ENCODE peak calls at places on chromosomes 1 and 21, in seven cellular contexts. J, Q, B, D, P, I and T are unnamed samples.

GRCh38 chr1:210691039-210691438 is 362.3 kb downstream of the HHAT start:
- DNase-seq in J (no peak), Q (no peak), B (no peak), D (no peak), P (no peak), I (no peak), T (no peak)

GRCh38 chr1:235073968-235074334 is 54.7 kb downstream of the TOMM20 start:
- DNase-seq in J (no peak), Q (no peak), B (no peak), D (no peak), P (no peak), I (no peak), T (peak; percentile 74)

GRCh38 chr1:110007045-110007444 is 22.5 kb downstream of the AHCYL1 start:
- DNase-seq in J (no peak), Q (no peak), B (no peak), D (no peak), P (no peak), I (no peak), T (no peak)

GRCh38 chr1:16012590-16013219 is 5.1 kb downstream of the HSPB7 start:
- DNase-seq in J (peak; percentile 21), Q (peak; percentile 57), B (peak; percentile 72), D (peak; percentile 71), P (peak; percentile 77), I (peak; percentile 96), T (peak; percentile 57)

GRCh38 chr1:7379445-7379971 is 391.6 kb upstream of the VAMP3 start:
- DNase-seq in J (no peak), Q (no peak), B (peak; percentile 80), D (no peak), P (peak; percentile 32), I (peak; percentile 19), T (no peak)

GRCh38 chr1:205743977-205744376 is 6.0 kb downstream of the NUCKS1 start:
- DNase-seq in J (no peak), Q (no peak), B (peak; percentile 11), D (no peak), P (no peak), I (no peak), T (no peak)

GRCh38 chr1:172134087-172134731 is 286.3 kb upstream of the C1orf105 start:
- DNase-seq in J (no peak), Q (peak; percentile 28), B (no peak), D (no peak), P (no peak), I (no peak), T (no peak)

GRCh38 chr21:15616864-15617574 is 112.8 kb upstream of the USP25 start:
- DNase-seq in J (no peak), Q (no peak), B (no peak), D (no peak), P (no peak), I (no peak), T (no peak)

GRCh38 chr1:231274119-231274825 is 33.3 kb downstream of the GNPAT start:
- DNase-seq in J (no peak), Q (peak; percentile 40), B (no peak), D (no peak), P (no peak), I (no peak), T (no peak)

GRCh38 chr1:98793136-98793535 is 131.6 kb downstream of the SNX7 start:
- DNase-seq in J (no peak), Q (no peak), B (no peak), D (no peak), P (no peak), I (no peak), T (no peak)

GRCh38 chr1:92951141-92951582 is 10.1 kb downstream of the DIPK1A start:
- DNase-seq in J (peak; percentile 31), Q (no peak), B (no peak), D (no peak), P (peak; percentile 40), I (no peak), T (no peak)